ENCODE peak calls at places on chromosomes 11 and 22, in six cellular contexts. W, O, P, A, N and I are unnamed samples.

GRCh38 chr22:45503071-45503815 is 560 bp downstream of the FBLN1 start:
- DNase-seq in O (peak), P (no peak), A (no peak), W (no peak), N (no peak), I (no peak)

GRCh38 chr11:10708131-10708530 is 14.6 kb upstream of the IRAG1 start:
- DNase-seq in A (no peak), W (no peak), N (no peak), O (no peak), P (no peak), I (no peak)

GRCh38 chr11:60785806-60786361 is 751 bp downstream of the MS4A10 start:
- DNase-seq in P (no peak), A (no peak), N (no peak), W (no peak), O (no peak), I (peak)

GRCh38 chr11:36564376-36565032 is 3.3 kb upstream of the RAG1 start:
- DNase-seq in O (peak), N (peak), W (no peak), P (peak), A (peak), I (peak)

GRCh38 chr22:39182478-39183030 is 30.1 kb upstream of the CBX7 start:
- DNase-seq in W (no peak), A (no peak), N (no peak), O (no peak), P (no peak), I (no peak)

GRCh38 chr11:65793144-65793581 is 6.3 kb downstream of the OVOL1 start:
- DNase-seq in O (no peak), W (no peak), P (peak), A (no peak), N (no peak), I (no peak)

GRCh38 chr11:126362879-126363655 is 7.6 kb downstream of the ST3GAL4 start:
- DNase-seq in W (no peak), P (no peak), A (no peak), O (no peak), N (no peak), I (no peak)

GRCh38 chr11:111911563-111912401 is at the start of gene CRYAB:
- DNase-seq in P (no peak), N (peak), A (no peak), W (no peak), O (peak), I (peak)

GRCh38 chr22:28441720-28442263 is 237.8 kb downstream of the TTC28 start:
- DNase-seq in N (peak), W (no peak), O (peak), A (no peak), P (no peak), I (peak)

GRCh38 chr11:66653123-66653522 is 14.6 kb downstream of the RBM4 start:
- DNase-seq in A (no peak), N (no peak), O (no peak), P (no peak), W (no peak), I (no peak)

GRCh38 chr11:72038491-72038890 is 39.8 kb downstream of the IL18BP start:
- DNase-seq in P (peak), N (no peak), O (no peak), A (no peak), W (no peak), I (peak)